ENCODE peak calls at places on chromosome 22, in eight cellular contexts. X is Caco-2; K is heart left ventricle; M is naive thymus-derived CD4-positive, alpha-beta T cell; S is BE2C; H is mesendoderm; B is colonic mucosa; T is CD8-positive, alpha-beta memory T cell. F is an unnamed sample.
A peak's percentile ranks its signal among the peaks of the same experiment; 100 is the strongest.

GRCh38 chr22:22111267-22111751 is 128.7 kb upstream of the TOP3B start:
- DNase-seq in X (no peak), K (no peak), M (no peak), S (no peak), H (peak; percentile 74), B (no peak), T (no peak), F (no peak)

GRCh38 chr22:17549183-17549582 is 14.1 kb upstream of the SLC25A18 start:
- DNase-seq in X (no peak), K (no peak), M (no peak), S (no peak), H (no peak), B (no peak), T (no peak), F (no peak)

GRCh38 chr22:26325641-26326040 is 103.4 kb upstream of the ASPHD2 start:
- DNase-seq in X (no peak), K (no peak), M (no peak), S (no peak), H (no peak), B (no peak), T (no peak), F (no peak)

GRCh38 chr22:26534166-26534855 is 22.0 kb upstream of the TFIP11 start:
- DNase-seq in X (no peak), K (no peak), M (no peak), S (no peak), H (no peak), B (no peak), T (no peak), F (no peak)

GRCh38 chr22:33112606-33113005 is 54.4 kb upstream of the SYN3 start:
- DNase-seq in X (no peak), K (no peak), M (no peak), S (no peak), H (no peak), B (no peak), T (no peak), F (peak; percentile 1)

GRCh38 chr22:35092146-35092805 is 26.3 kb downstream of the ISX start:
- DNase-seq in X (no peak), K (no peak), M (no peak), S (no peak), H (no peak), B (no peak), T (no peak), F (no peak)

GRCh38 chr22:47371263-47372090 is 609.0 kb downstream of the TBC1D22A start:
- DNase-seq in X (no peak), K (no peak), M (no peak), S (no peak), H (no peak), B (no peak), T (no peak), F (no peak)

GRCh38 chr22:18005201-18005926 is 19.0 kb downstream of the MICAL3 start:
- DNase-seq in X (no peak), K (no peak), M (no peak), S (no peak), H (no peak), B (no peak), T (no peak), F (no peak)

GRCh38 chr22:32411388-32411787 is 659 bp downstream of the RTCB start:
- DNase-seq in X (no peak), K (no peak), M (no peak), S (no peak), H (peak; percentile 44), B (peak; percentile 21), T (no peak), F (peak; percentile 6)

GRCh38 chr22:17434856-17435255 is 65.6 kb downstream of the CECR2 start:
- DNase-seq in X (no peak), K (no peak), M (no peak), S (no peak), H (no peak), B (no peak), T (no peak), F (no peak)

GRCh38 chr22:48156603-48157355 is 1394.3 kb downstream of the TBC1D22A start:
- DNase-seq in X (no peak), K (no peak), M (no peak), S (no peak), H (no peak), B (peak; percentile 71), T (no peak), F (no peak)

GRCh38 chr22:44206696-44207095 is 26.0 kb downstream of the PARVG start:
- DNase-seq in X (no peak), K (no peak), M (no peak), S (no peak), H (no peak), B (no peak), T (no peak), F (no peak)

GRCh38 chr22:32106930-32107329 is 52.2 kb downstream of the C22orf42 start:
- DNase-seq in X (peak; percentile 48), K (no peak), M (no peak), S (no peak), H (peak; percentile 55), B (no peak), T (no peak), F (no peak)

GRCh38 chr22:26568207-26568706 is 21.7 kb downstream of the TPST2 start:
- DNase-seq in X (peak; percentile 75), K (no peak), M (no peak), S (no peak), H (peak; percentile 97), B (no peak), T (no peak), F (no peak)

GRCh38 chr22:17783773-17784480 is 9.7 kb upstream of the BID start:
- DNase-seq in X (no peak), K (no peak), M (no peak), S (no peak), H (no peak), B (no peak), T (no peak), F (no peak)

DNA sequence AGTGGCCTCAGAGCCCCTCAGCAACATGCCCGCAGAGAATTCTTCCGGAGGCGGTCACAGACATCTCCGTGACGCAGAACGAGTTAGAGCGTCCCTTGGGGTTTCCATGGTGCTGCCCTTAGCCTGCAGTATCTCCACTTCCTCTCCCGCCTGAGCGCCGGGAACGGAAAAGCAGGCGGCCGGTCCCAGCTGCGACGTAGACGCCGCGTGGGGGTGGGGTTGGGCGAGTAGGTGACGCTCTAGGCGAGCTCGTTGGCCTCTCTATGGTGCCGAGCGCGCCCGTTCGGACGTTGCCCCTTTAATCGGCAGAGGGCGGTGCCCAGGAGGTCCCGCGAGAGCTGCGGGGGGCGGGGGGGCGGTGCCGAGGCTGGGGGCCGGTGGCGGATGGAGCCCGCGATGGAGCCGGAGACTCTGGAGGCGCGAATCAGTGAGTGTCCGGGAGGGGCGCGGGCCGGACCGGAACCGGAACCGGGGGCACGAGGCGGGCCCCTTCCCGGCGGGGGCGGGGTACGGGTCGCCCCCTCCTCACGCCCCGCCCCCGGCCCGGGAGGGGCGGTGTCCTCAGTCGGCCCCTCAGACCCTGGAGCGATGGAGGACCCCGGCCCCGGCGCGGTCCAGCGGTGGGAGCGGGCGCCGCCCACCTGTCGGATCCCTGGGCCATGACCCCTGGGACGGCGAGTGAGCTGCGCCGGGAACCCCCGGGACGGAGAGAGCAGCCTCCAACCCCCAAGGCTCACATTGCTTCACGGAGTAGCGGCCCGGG is at the start of gene GGA1:
- DNase-seq in X (peak; percentile 94), K (peak; percentile 98), M (peak; percentile 92), S (peak; percentile 94), H (peak; percentile 99), B (peak; percentile 95), T (peak; percentile 95), F (peak; percentile 94)
- H3K4me1 ChIP-seq in X (peaks cover 12% of the 10 kb centered on the region), K (peaks cover 29% of the 10 kb centered on the region), M (peaks cover 46% of the 10 kb centered on the region), S (no peaks in the 10 kb centered on the region), H (no peaks in the 10 kb centered on the region), B (peaks cover 7% of the 10 kb centered on the region), T (peaks cover 67% of the 10 kb centered on the region), F (no peaks in the 10 kb centered on the region)

GRCh38 chr22:30299322-30299721 is 10.0 kb upstream of the CASTOR1 start:
- DNase-seq in X (no peak), K (no peak), M (no peak), S (no peak), H (no peak), B (no peak), T (no peak), F (no peak)

GRCh38 chr22:30296851-30297250 is 7.5 kb upstream of the CASTOR1 start:
- DNase-seq in X (no peak), K (no peak), M (no peak), S (no peak), H (no peak), B (no peak), T (no peak), F (no peak)

GRCh38 chr22:30297276-30298004 is 8.1 kb upstream of the CASTOR1 start:
- DNase-seq in X (no peak), K (no peak), M (no peak), S (no peak), H (no peak), B (no peak), T (no peak), F (no peak)

GRCh38 chr22:30296324-30296723 is 7.0 kb upstream of the CASTOR1 start:
- DNase-seq in X (no peak), K (no peak), M (no peak), S (no peak), H (no peak), B (no peak), T (no peak), F (no peak)

GRCh38 chr22:30298005-30298701 is 8.8 kb upstream of the CASTOR1 start:
- DNase-seq in X (peak; percentile 81), K (no peak), M (no peak), S (peak; percentile 43), H (peak; percentile 38), B (peak; percentile 65), T (no peak), F (no peak)
- H3K4me1 ChIP-seq in X (peaks cover 24% of the 10 kb centered on the region), K (peaks cover 29% of the 10 kb centered on the region), M (peaks cover 26% of the 10 kb centered on the region), S (peaks cover 9% of the 10 kb centered on the region), H (no peaks in the 10 kb centered on the region), B (peaks cover 14% of the 10 kb centered on the region), T (peaks cover 82% of the 10 kb centered on the region), F (peaks cover 20% of the 10 kb centered on the region)

GRCh38 chr22:49958462-49958921 is 2.1 kb upstream of the PIM3 start:
- DNase-seq in X (no peak), K (no peak), M (no peak), S (peak; percentile 4), H (no peak), B (no peak), T (no peak), F (no peak)

GRCh38 chr22:49957826-49958461 is 2.6 kb upstream of the PIM3 start:
- DNase-seq in X (no peak), K (no peak), M (no peak), S (peak; percentile 4), H (no peak), B (no peak), T (no peak), F (no peak)

GRCh38 chr22:49956418-49956770 is 4.2 kb upstream of the PIM3 start:
- DNase-seq in X (no peak), K (peak; percentile 55), M (no peak), S (no peak), H (no peak), B (no peak), T (no peak), F (peak; percentile 98)

GRCh38 chr22:49955581-49956417 is 4.8 kb upstream of the PIM3 start:
- DNase-seq in X (no peak), K (no peak), M (no peak), S (no peak), H (no peak), B (no peak), T (no peak), F (no peak)

GRCh38 chr22:49956914-49957825 is 3.4 kb upstream of the PIM3 start:
- DNase-seq in X (no peak), K (no peak), M (no peak), S (peak; percentile 13), H (no peak), B (no peak), T (no peak), F (no peak)
- H3K4me1 ChIP-seq in X (peaks cover 50% of the 10 kb centered on the region), K (peaks cover 42% of the 10 kb centered on the region), M (peaks cover 5% of the 10 kb centered on the region), S (peaks cover 8% of the 10 kb centered on the region), H (no peaks in the 10 kb centered on the region), B (peaks cover 16% of the 10 kb centered on the region), T (peaks cover 7% of the 10 kb centered on the region), F (peaks cover 59% of the 10 kb centered on the region)

GRCh38 chr22:23715811-23716355 is 25.1 kb downstream of the RGL4 start:
- DNase-seq in X (no peak), K (no peak), M (no peak), S (no peak), H (no peak), B (no peak), T (no peak), F (no peak)
- H3K4me1 ChIP-seq in X (peaks cover 4% of the 10 kb centered on the region), K (peaks cover 13% of the 10 kb centered on the region), M (peaks cover 10% of the 10 kb centered on the region), S (no peaks in the 10 kb centered on the region), H (no peaks in the 10 kb centered on the region), B (peaks cover 8% of the 10 kb centered on the region), T (peaks cover 16% of the 10 kb centered on the region), F (no peaks in the 10 kb centered on the region)